ENCODE peak calls at places on chromosomes 4 and X, in nine cellular contexts. T is T-helper 2 cell treated with Interferon-gamma antibody and Interleukin-4, amounts not matched to agents 5 μg/mL and 100 μg/mL, for 36 hours; H is AG10803; V is AG04450; E is activated naive CD8-positive, alpha-beta T cell treated with anti-CD3 and anti-CD28 coated beads, Interleukin-2, amount 10 ng/mL, durations not matched to agents 7 days and 5 days; N is COR-L47; R is progenitor cell of endocrine pancreas; P is iris pigment epithelial cell; S is renal cortical epithelial cell. I is an unnamed sample.

GRCh38 chr4:173635395-173635794 is 105.4 kb upstream of the HAND2 start:
- DNase-seq in S (no peak), N (no peak), P (no peak), T (no peak), H (no peak), V (no peak), R (no peak), E (no peak), I (no peak)

GRCh38 chrX:6679550-6679949 is 144.6 kb upstream of the VCX3A start:
- DNase-seq in H (no peak), P (no peak), S (no peak), N (no peak), V (no peak), R (no peak), T (no peak), E (no peak), I (no peak)

GRCh38 chrX:131745942-131746489 is 202.1 kb downstream of the OR13H1 start:
- DNase-seq in S (no peak), E (no peak), N (no peak), T (no peak), H (no peak), V (no peak), P (no peak), R (no peak), I (no peak)

GRCh38 chr4:151952137-151952536 is 191.3 kb upstream of the GATB start:
- DNase-seq in S (no peak), H (no peak), N (no peak), V (no peak), P (no peak), E (no peak), R (no peak), T (no peak), I (no peak)

GRCh38 chr4:87896020-87896621 is 63.4 kb downstream of the MEPE start:
- DNase-seq in E (no peak), P (peak), H (peak), S (peak), V (no peak), R (no peak), T (peak), N (no peak), I (peak)

GRCh38 chr4:42391981-42392380 is 5.3 kb upstream of the SHISA3 start:
- DNase-seq in R (no peak), S (peak), E (no peak), P (no peak), V (no peak), N (no peak), H (no peak), T (no peak), I (no peak)

GRCh38 chrX:153412746-153413720 is 1.8 kb downstream of the ZFP92 start:
- DNase-seq in E (no peak), R (no peak), V (no peak), T (no peak), S (peak), P (no peak), N (no peak), H (no peak), I (no peak)

GRCh38 chrX:23398570-23398969 is 63.9 kb downstream of the PTCHD1 start:
- DNase-seq in V (no peak), N (no peak), E (no peak), T (no peak), S (no peak), P (no peak), H (no peak), R (no peak), I (no peak)

GRCh38 chr4:147854154-147854553 is 122.3 kb downstream of the ARHGAP10 start:
- DNase-seq in N (no peak), T (no peak), E (no peak), S (no peak), P (no peak), V (no peak), R (no peak), H (peak), I (no peak)

GRCh38 chr4:21304061-21304541 is 603.8 kb downstream of the PACRGL start:
- DNase-seq in V (no peak), P (peak), E (no peak), R (peak), H (no peak), S (no peak), N (peak), T (no peak), I (no peak)

GRCh38 chr4:147479817-147480216 is 1.1 kb upstream of the EDNRA start:
- DNase-seq in H (peak), N (no peak), E (no peak), V (no peak), S (no peak), P (peak), T (no peak), R (no peak), I (no peak)

GRCh38 chrX:77548751-77549150 is 101.6 kb downstream of the FGF16 start:
- DNase-seq in P (no peak), R (no peak), N (no peak), E (no peak), V (no peak), S (no peak), T (no peak), H (no peak), I (no peak)

GRCh38 chr4:42412251-42412650 is 15.0 kb downstream of the SHISA3 start:
- DNase-seq in R (no peak), T (no peak), P (peak), N (no peak), H (peak), E (no peak), V (peak), S (peak), I (peak)

GRCh38 chr4:108172231-108172779 is 3.6 kb upstream of the LEF1 start:
- DNase-seq in T (no peak), H (no peak), P (no peak), N (peak), E (peak), S (no peak), R (peak), V (no peak), I (no peak)

GRCh38 chrX:47264507-47265173 is 31.8 kb downstream of the USP11 start:
- DNase-seq in R (no peak), S (peak), H (peak), T (peak), P (peak), N (no peak), E (no peak), V (no peak), I (peak)

GRCh38 chr4:76308548-76308947 is 2.0 kb downstream of the STBD1 start:
- DNase-seq in H (no peak), T (no peak), E (no peak), S (no peak), P (no peak), N (no peak), R (no peak), V (no peak), I (no peak)

GRCh38 chrX:40107291-40108083 is 9.7 kb upstream of the BCOR start:
- DNase-seq in V (no peak), S (peak), H (no peak), P (peak), E (no peak), R (peak), N (peak), T (no peak), I (no peak)

I was measured in RWPE1.